ENCODE peak calls at places on chromosomes 11 and 22, in five cellular contexts. Y is K562, L is WTC11, N is A549, P is GM12878. F is an unnamed sample.

GRCh38 chr11:76783901-76784813 is 1.0 kb downstream of the TSKU start:
- DNase-seq in L (peak), P (no peak), Y (peak), N (no peak), F (peak)

GRCh38 chr11:79507726-79508125 is 66.9 kb upstream of the TENM4 start:
- DNase-seq in N (no peak), Y (no peak), L (no peak), P (no peak), F (no peak)

GRCh38 chr22:25153961-25154685 is 45.5 kb upstream of the CRYBB3 start:
- DNase-seq in Y (no peak), N (no peak), P (no peak), L (no peak), F (peak)

GRCh38 chr22:31829505-31829904 is 75.7 kb downstream of the DEPDC5 start:
- DNase-seq in L (no peak), Y (peak), P (peak), N (peak), F (peak)

GRCh38 chr22:49091451-49091850 is 736.2 kb downstream of the BRD1 start:
- DNase-seq in L (no peak), N (no peak), P (no peak), Y (no peak), F (no peak)

GRCh38 chr11:121236115-121237001 is 56.2 kb upstream of the SC5D start:
- DNase-seq in P (peak), L (no peak), Y (no peak), N (no peak), F (no peak)

GRCh38 chr11:66617148-66617814 is 851 bp downstream of the RBM14 start:
- DNase-seq in L (no peak), Y (no peak), P (no peak), N (no peak), F (no peak)

GRCh38 chr11:60970369-60970774 is 1.1 kb upstream of the CD6 start:
- DNase-seq in P (no peak), Y (peak), L (peak), N (peak), F (peak)

GRCh38 chr22:36860821-36861659 is at the start of gene NCF4:
- DNase-seq in N (no peak), Y (no peak), P (peak), L (no peak), F (no peak)

GRCh38 chr11:86374586-86374985 is at the start of gene CCDC81:
- DNase-seq in P (no peak), Y (no peak), N (no peak), L (peak), F (no peak)

GRCh38 chr11:41320233-41320993 is 139.0 kb downstream of the LRRC4C start:
- DNase-seq in N (no peak), P (no peak), Y (no peak), L (no peak), F (no peak)

DNA sequence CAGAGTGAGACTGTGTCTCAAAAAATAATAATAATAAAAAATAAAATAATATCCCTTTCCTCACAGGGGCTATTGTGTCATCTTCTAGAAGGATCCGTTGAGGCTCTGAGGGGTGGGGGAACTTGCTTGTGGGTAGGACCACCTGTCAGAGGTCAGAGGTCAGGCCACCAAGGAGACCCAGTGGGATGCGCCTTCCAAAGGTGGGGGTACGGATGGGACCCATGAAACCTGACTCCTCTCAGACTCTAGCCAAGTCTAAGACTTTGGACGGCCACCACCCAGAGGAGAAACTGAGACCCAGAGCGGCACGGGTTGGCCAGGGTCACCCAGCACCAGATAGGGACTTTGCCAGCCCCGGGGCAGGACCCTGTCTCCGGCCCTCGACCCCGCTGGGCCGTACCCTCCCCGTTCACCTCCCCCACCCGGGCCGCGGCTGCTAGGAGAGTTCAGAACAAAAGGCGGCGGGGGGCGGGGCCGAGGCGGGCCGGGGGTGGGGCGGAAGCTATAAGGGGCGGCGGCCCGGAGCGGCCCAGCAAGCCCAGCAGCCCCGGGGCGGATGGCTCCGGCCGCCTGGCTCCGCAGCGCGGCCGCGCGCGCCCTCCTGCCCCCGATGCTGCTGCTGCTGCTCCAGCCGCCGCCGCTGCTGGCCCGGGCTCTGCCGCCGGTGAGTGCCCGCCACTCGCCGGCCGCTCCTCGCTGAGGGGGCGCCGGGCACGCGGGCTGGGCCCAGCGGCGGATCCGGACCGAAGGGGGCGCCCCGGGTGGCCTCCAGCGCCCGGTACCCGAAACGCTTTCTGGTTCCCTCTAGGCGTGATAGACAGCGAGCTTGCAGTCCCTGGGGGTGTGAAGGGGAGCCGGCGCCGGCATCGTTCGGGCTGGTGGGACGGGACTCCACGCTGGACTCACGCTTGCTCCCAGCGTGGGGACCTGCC is at the start of gene MMP11:
- DNase-seq in Y (peak), N (no peak), P (no peak), L (peak), F (no peak)
- TF ChIP-seq ESRRA in Y (no peak), N (no peak), P (no peak), L (no peak), F (no peak)

GRCh38 chr11:128448487-128448886 is 138.9 kb downstream of the ETS1 start:
- DNase-seq in N (peak), L (no peak), Y (no peak), P (no peak), F (peak)
- TF ChIP-seq ESRRA in N (no peak), L (no peak), Y (no peak), P (no peak), F (no peak)

GRCh38 chr11:17077240-17077519 is 287 bp downstream of the RPS13 start:
- DNase-seq in P (no peak), N (peak), L (no peak), Y (no peak), F (no peak)
- TF ChIP-seq ESRRA in P (no peak), N (no peak), L (no peak), Y (no peak), F (no peak)

DNA sequence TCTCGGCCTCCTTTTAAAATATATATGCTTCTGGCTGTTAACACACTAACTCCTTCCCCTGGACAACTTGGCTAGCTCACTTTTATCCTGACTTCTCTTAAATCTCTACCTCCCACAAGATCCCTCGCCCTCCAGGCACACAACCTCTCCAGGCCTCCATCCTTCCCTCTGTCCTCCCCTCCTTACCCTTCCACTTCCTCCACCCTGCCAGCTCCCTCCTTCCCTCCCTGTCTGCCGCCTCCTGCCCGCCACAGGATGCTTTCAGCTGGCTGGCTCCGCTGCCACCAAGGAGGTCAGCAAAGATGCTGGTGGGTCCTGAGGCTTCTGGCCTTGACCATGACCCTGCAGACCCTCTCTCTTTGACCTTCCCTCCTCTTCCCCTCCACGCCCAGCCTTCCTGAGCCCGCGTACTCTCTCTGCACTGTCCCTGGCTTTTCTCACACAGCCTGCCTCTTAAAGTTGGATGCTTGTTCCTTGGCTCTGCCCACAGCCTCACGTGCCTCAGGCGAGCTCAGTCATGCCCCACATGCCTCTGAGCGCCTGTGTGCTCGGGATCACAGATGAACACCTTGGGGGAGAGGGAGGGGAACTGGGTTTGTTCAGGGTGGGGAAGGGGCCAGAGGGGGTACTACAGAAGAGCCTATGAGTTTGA is 6.7 kb downstream of the NFAM1 start:
- DNase-seq in P (no peak), N (no peak), Y (no peak), L (no peak), F (no peak)
- TF ChIP-seq ESRRA in P (no peak), N (no peak), Y (no peak), L (no peak), F (no peak)

DNA sequence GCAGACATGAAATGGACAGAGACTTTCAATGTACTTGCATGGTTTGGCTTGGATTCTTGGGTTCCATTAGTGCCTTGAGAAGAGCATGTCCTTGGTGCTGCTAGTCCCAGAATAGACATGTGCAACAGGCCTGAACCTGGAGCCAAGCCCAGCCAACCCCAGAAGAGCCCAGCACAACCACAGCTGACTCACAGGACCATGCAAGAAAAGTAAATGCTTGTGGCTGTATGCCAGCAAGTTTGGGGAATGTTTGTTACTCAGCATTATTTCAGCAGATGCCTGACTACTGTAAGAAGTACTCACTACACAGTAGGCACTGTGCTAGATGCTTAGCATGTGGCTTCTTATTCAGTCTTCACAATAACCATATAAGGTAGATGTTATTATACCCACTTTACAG is 39.2 kb upstream of the HMGXB4 start:
- DNase-seq in N (no peak), L (no peak), P (no peak), Y (no peak), F (no peak)
- TF ChIP-seq ESRRA in N (no peak), L (no peak), P (no peak), Y (no peak), F (no peak)

GRCh38 chr11:116730568-116730967 is 42.2 kb downstream of the BUD13 start:
- DNase-seq in N (no peak), P (no peak), L (no peak), Y (no peak), F (no peak)
- TF ChIP-seq ESRRA in N (no peak), P (no peak), L (no peak), Y (no peak), F (no peak)

GRCh38 chr22:23119492-23120414 is 22.0 kb downstream of the RSPH14 start:
- DNase-seq in L (no peak), N (no peak), Y (no peak), P (no peak), F (no peak)
- TF ChIP-seq ESRRA in L (no peak), N (no peak), Y (no peak), P (no peak), F (no peak)

DNA sequence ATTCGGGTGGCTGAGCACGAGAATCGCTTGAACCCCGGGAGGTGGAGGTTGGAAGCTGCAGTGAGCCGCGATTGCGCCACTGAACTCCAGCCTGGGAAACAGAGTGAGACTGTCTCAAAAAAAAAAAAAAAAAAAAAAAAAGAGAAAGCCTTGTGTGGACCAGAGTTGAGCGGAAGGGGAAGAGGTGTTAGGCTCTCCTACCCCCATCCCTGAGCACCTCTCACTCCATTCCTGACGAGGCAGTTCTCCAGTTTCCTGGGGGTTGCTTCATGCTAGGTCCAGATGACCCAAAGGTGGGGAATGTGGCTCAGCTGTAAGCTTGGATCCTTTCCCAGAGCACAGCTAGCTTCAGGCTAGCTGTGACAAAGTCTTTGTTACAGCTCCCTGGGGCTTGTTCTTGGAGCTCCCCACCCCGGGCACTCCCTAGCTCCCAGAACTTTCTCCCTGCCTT is 8.8 kb upstream of the DNAL4 start:
- DNase-seq in L (no peak), N (peak), Y (no peak), P (no peak), F (peak)
- TF ChIP-seq ESRRA in L (no peak), N (no peak), Y (no peak), P (no peak), F (no peak)